ENCODE peak calls at places on chromosomes 7 and 10, in seven cellular contexts. H, T, X, F, G, R and M are unnamed samples. For H3K36me3 and H3K4me1, the result is how much of the 10 kb centered on the place peaks cover.

GRCh38 chr7:4642468-4643203 is 39.5 kb upstream of the FOXK1 start:
- DNase-seq in R (peak), H (no peak), F (no peak), T (no peak), G (no peak), X (no peak), M (no peak)

GRCh38 chr10:26573674-26574073 is 123.8 kb upstream of the PDSS1 start:
- DNase-seq in R (no peak), F (no peak), T (no peak), H (no peak), G (no peak), X (no peak), M (no peak)

GRCh38 chr7:159193543-159193942 is 48.9 kb upstream of the VIPR2 start:
- DNase-seq in R (no peak), F (no peak), X (no peak), G (no peak), H (no peak), T (no peak), M (no peak)

GRCh38 chr7:24715661-24716479 is 41.4 kb downstream of the GSDME start:
- DNase-seq in F (peak), T (no peak), G (peak), R (peak), H (peak), X (no peak), M (peak)

GRCh38 chr10:88147000-88147798 is 283.8 kb downstream of the PTEN start:
- DNase-seq in R (no peak), G (no peak), X (peak), F (no peak), H (no peak), T (no peak), M (peak)

GRCh38 chr10:61284222-61284890 is 168.8 kb downstream of the TMEM26 start:
- DNase-seq in G (no peak), H (peak), F (peak), T (no peak), X (peak), R (peak), M (no peak)

GRCh38 chr7:132604090-132604489 is 27.8 kb upstream of the PLXNA4 start:
- DNase-seq in T (no peak), H (no peak), X (no peak), R (no peak), G (no peak), F (no peak), M (no peak)

GRCh38 chr10:73647875-73648228 is 6.6 kb upstream of the MYOZ1 start:
- DNase-seq in F (no peak), R (no peak), T (no peak), X (no peak), G (no peak), H (no peak), M (no peak)

GRCh38 chr7:121994625-121995410 is 121.9 kb downstream of the PTPRZ1 start:
- DNase-seq in H (peak), F (peak), G (peak), R (peak), X (peak), T (no peak), M (peak)

GRCh38 chr7:96526492-96526891 is 183.2 kb downstream of the SEM1 start:
- DNase-seq in X (no peak), T (no peak), R (no peak), H (peak), F (no peak), G (no peak), M (no peak)

GRCh38 chr10:46548781-46549090 is 7.7 kb downstream of the GPRIN2 start:
- DNase-seq in R (no peak), T (no peak), H (no peak), G (no peak), X (peak), F (no peak), M (no peak)

GRCh38 chr10:43867667-43868361 is 219.1 kb upstream of the ZNF32 start:
- DNase-seq in T (no peak), X (no peak), R (peak), G (no peak), F (peak), H (no peak), M (peak)

GRCh38 chr7:74501298-74501697 is 47.6 kb downstream of the GTF2IRD1 start:
- DNase-seq in X (peak), H (no peak), T (peak), F (no peak), G (peak), R (peak), M (no peak)

GRCh38 chr10:92720306-92721165 is 30.8 kb downstream of the HHEX start:
- DNase-seq in H (no peak), G (no peak), X (no peak), T (no peak), F (no peak), R (no peak), M (no peak)

GRCh38 chr7:27182285-27182827 is 2.7 kb downstream of the HOXA11 start:
- DNase-seq in H (no peak), T (no peak), R (no peak), G (no peak), X (no peak), F (no peak), M (no peak)

GRCh38 chr7:41459623-41460256 is 243.2 kb downstream of the INHBA start:
- DNase-seq in R (no peak), X (no peak), F (no peak), T (no peak), G (no peak), H (no peak), M (no peak)

GRCh38 chr10:71262027-71262426 is 49.7 kb downstream of the UNC5B start:
- DNase-seq in F (no peak), X (peak), R (no peak), T (no peak), G (no peak), H (no peak), M (no peak)

GRCh38 chr10:48449501-48450232 is 143.2 kb downstream of the MAPK8 start:
- DNase-seq in H (no peak), T (peak), F (no peak), X (no peak), R (no peak), G (peak), M (peak)

GRCh38 chr10:7560519-7560918 is 106.2 kb downstream of the ITIH5 start:
- DNase-seq in X (no peak), R (peak), G (no peak), T (no peak), F (no peak), H (no peak), M (no peak)

GRCh38 chr10:83218205-83218604 is 921.1 kb upstream of the GHITM start:
- DNase-seq in X (no peak), F (no peak), H (peak), R (no peak), T (no peak), G (no peak), M (no peak)

GRCh38 chr7:111392976-111393762 is 169.1 kb downstream of the IMMP2L start:
- DNase-seq in T (no peak), X (no peak), G (no peak), H (peak), F (peak), R (peak), M (no peak)

GRCh38 chr10:96687317-96688012 is 32.8 kb downstream of the PIK3AP1 start:
- DNase-seq in T (no peak), X (no peak), R (no peak), H (no peak), G (no peak), F (no peak), M (no peak)

GRCh38 chr7:43585521-43585920 is 2.6 kb downstream of the STK17A start:
- DNase-seq in F (peak), G (no peak), H (no peak), T (no peak), X (no peak), R (peak), M (no peak)

DNA sequence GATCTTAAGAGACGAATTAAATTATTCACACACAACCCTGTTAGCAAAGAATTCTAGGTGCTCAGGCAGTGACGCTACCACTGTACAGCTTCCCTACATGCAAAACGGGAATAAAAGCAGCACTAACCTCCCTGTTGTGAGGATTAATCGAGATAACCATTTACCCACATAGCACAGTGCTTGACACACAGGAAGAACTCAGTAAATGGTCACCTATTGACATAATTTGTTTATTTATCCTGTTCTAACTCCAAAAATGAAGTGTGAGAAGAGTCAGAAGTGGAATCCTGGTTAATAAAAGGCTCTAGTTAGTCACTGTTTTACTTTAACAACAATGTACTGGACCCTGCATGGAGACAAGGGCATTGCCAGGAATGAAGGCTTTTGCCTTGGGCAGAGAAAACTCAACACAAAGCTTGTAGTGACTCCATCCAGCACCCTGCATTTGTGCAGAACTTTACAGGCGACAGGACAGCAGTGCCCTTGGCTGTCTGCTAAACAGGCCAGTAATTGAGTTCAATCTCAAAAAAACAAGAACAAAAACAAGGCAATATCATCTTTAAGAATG is 103.8 kb downstream of the SORBS1 start:
- DNase-seq in G (no peak), T (no peak), R (no peak), F (no peak), X (no peak), H (no peak), M (no peak)
- H3K27ac ChIP-seq in G (peak), T (peak), R (no peak), F (peak), X (peak), H (no peak), M (peak)

GRCh38 chr10:79284158-79284871 is 63.0 kb upstream of the PPIF start:
- DNase-seq in F (no peak), G (no peak), T (no peak), H (no peak), R (no peak), X (no peak), M (no peak)

GRCh38 chr10:79286318-79286951 is 60.8 kb upstream of the PPIF start:
- DNase-seq in H (no peak), X (peak), F (peak), T (peak), G (peak), R (peak), M (peak)

GRCh38 chr10:79289801-79290200 is 57.5 kb upstream of the PPIF start:
- DNase-seq in X (no peak), F (no peak), H (no peak), G (no peak), T (no peak), R (no peak), M (no peak)

GRCh38 chr10:79285315-79286185 is 61.7 kb upstream of the PPIF start:
- DNase-seq in G (no peak), R (no peak), H (no peak), F (no peak), X (no peak), T (no peak), M (no peak)

GRCh38 chr10:79287973-79288715 is 59.1 kb upstream of the PPIF start:
- DNase-seq in X (no peak), G (no peak), T (no peak), F (no peak), H (no peak), R (no peak), M (no peak)
- H3K36me3 ChIP-seq in X (half or more), G (under half), T (under half), F (under half), H (under half), R (under half), M (under half)

DNA sequence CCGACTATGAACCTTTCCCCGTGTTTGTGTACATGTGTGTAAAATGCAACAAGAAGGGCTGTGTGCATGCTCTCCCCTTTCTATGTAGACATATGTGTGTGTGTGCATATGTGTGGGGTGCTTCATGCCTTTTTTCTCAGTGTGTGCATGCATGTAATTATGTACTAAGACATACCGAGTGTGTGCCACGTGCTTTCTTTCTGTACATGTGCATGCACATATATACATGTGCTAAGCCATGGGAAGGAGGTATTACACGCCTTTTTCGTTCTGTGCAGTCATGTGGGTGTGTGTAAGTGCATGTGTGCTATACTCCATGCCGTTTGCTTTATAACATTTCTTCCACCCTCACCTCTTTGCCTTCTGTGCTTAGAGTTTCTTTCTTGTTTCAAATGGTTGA is 544.3 kb downstream of the TNS3 start:
- DNase-seq in G (no peak), T (no peak), F (no peak), R (no peak), H (no peak), X (no peak), M (no peak)
- H3K4me1 ChIP-seq in G (under half), T (under half), F (under half), R (under half), H (under half), X (under half), M (under half)

GRCh38 chr7:148825338-148825737 is 58.8 kb downstream of the EZH2 start:
- DNase-seq in X (no peak), R (no peak), F (no peak), T (no peak), G (no peak), H (no peak), M (no peak)
- H3K27ac ChIP-seq in X (no peak), R (no peak), F (no peak), T (no peak), G (no peak), H (no peak), M (no peak)

GRCh38 chr7:1470901-1471300 is 11.6 kb upstream of the MICALL2 start:
- DNase-seq in G (no peak), H (no peak), R (no peak), F (no peak), X (no peak), T (no peak), M (no peak)
- H3K36me3 ChIP-seq in G (half or more), H (under half), R (under half), F (under half), X (half or more), T (under half), M (under half)

GRCh38 chr7:136012238-136012637 is 35.1 kb upstream of the MTPN start:
- DNase-seq in R (no peak), G (no peak), X (no peak), F (no peak), T (no peak), H (no peak), M (no peak)

GRCh38 chr7:136014659-136015058 is 37.5 kb upstream of the MTPN start:
- DNase-seq in F (no peak), H (no peak), T (no peak), R (no peak), G (no peak), X (no peak), M (no peak)

GRCh38 chr7:136016649-136017395 is 39.7 kb upstream of the MTPN start:
- DNase-seq in H (no peak), G (no peak), X (no peak), T (no peak), F (no peak), R (peak), M (no peak)

GRCh38 chr7:136018104-136018503 is 40.9 kb upstream of the MTPN start:
- DNase-seq in T (no peak), X (no peak), H (no peak), F (peak), G (no peak), R (peak), M (no peak)

DNA sequence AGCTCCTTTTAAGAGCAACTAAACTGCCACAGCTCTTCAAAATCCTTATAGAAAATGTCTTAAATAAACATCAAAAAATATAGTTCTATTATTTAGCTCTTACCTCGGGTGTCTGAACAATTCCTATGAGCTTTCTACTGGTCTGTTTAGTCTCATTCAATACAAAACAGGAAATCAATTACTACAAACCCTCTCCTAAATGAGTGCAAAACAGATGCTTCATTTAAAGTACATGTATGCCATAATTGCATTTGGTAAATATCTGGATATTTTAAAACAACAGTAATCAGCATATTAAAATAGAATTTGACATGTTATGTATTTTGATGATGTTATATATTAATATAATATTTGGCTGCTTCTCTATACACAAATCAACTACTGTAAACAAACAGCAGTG is 38.5 kb upstream of the MTPN start:
- DNase-seq in G (no peak), X (no peak), F (no peak), H (no peak), T (no peak), R (no peak), M (no peak)
- H3K4me1 ChIP-seq in G (under half), X (under half), F (under half), H (under half), T (under half), R (under half), M (under half)

GRCh38 chr10:129550658-129551057 is 83.6 kb downstream of the MGMT start:
- DNase-seq in X (no peak), R (no peak), H (no peak), G (no peak), F (no peak), T (no peak), M (no peak)
- H3K27ac ChIP-seq in X (no peak), R (no peak), H (no peak), G (no peak), F (no peak), T (no peak), M (no peak)

DNA sequence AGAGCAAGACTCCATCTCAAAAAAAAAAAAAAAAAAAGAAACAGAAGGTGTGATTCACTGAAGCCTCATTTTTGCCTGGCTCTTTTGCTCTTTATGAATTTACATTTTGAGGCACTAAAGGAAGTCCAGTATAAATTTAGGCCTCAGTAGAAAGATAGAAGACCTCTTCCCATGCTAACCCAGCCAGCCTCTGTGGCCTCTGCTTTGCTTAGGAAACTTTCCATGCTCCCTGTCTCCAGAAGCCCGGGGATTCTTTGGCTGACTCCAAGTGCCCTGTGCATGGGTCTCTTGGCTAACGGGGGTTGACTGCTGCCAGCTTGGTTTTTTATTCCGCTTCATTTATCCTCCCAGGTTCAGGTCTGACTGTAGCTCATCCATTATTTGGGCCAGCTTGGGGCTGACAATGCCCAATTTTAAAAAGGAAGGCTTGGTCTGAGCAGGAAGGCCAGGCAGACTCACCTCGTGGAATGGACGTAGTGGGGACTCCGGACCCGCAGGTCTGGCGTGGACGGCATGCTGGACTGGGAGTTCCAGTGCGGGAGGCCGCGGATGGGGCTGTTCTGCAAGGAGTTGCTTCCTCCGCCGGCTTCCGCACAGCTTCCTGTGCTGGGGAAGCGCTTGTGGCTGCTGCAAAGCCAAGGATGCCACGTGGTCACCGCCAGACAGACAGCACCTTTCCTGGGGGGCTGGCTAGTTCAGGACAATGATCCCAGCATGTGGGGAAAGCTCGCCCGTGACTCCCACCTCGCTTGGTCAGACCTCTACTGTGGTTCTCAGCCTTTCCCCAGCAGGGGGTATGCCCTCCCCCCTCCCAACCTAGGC is 72.3 kb downstream of the PRPF18 start:
- DNase-seq in T (no peak), F (no peak), H (no peak), R (no peak), G (no peak), X (peak), M (peak)
- H3K36me3 ChIP-seq in T (under half), F (under half), H (under half), R (under half), G (under half), X (half or more), M (half or more)

GRCh38 chr7:22722596-22722995 is 4.4 kb upstream of the IL6 start:
- DNase-seq in X (no peak), H (no peak), R (no peak), T (no peak), F (no peak), G (no peak), M (no peak)

GRCh38 chr7:22725585-22725984 is 1.4 kb upstream of the IL6 start:
- DNase-seq in G (no peak), T (no peak), R (peak), X (no peak), H (peak), F (peak), M (no peak)

GRCh38 chr7:22724861-22725260 is 2.1 kb upstream of the IL6 start:
- DNase-seq in T (no peak), R (no peak), F (peak), G (no peak), H (no peak), X (no peak), M (no peak)

GRCh38 chr7:22723171-22723601 is 3.8 kb upstream of the IL6 start:
- DNase-seq in T (peak), R (peak), X (peak), F (peak), G (peak), H (no peak), M (peak)

DNA sequence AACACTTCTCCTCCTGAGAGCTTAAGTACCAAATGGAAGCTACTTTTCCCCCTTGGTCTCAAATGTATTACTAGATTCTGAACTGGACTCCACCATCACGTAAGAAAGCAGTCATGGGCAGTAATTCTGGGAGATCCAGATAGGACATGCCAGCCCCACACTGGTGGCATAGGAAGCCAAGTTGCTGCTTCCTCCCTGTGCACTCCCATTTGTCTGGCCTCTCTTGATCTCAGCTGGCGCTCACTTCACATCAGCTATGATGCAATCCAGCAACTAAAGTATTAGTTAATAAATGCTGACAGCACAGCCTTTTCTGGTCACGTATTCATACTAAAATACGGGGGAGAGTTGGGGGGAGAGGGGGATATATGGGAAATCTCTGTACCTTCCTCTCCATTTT is 3.4 kb upstream of the IL6 start:
- DNase-seq in R (peak), X (no peak), G (peak), F (peak), H (no peak), T (no peak), M (no peak)
- H3K4me1 ChIP-seq in R (under half), X (under half), G (under half), F (under half), H (under half), T (under half), M (half or more)

DNA sequence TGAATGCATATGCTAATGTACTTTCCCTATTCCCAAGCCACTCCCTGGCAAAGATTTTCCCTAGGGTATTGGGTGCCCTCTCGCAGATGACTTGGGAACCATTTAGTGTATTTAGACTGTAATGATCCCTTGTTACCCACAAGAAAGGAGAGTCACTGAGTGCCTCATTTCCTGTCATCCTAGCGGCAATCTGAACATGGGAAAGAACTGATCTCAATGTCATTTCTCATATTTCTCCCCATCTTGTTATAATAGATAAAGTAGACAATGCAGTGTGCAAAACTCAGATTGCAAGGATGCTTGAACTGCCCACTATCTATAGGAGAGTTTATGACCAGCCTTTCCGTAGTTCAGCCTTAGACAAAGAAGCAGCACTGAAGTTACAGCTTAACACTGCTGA is 123.3 kb downstream of the MICU1 start:
- DNase-seq in R (peak), T (no peak), G (no peak), H (no peak), X (no peak), F (no peak), M (no peak)
- H3K27ac ChIP-seq in R (peak), T (no peak), G (no peak), H (no peak), X (no peak), F (peak), M (no peak)